ENCODE peak calls at places on chromosomes 4 and X, in five cellular contexts. L is stimulated activated CD4-positive, alpha-beta T cell treated with anti-CD3 and anti-CD28 coated beads, TNF-alpha, amount 100 ng/mL, for 48 hours; P is activated CD4-positive, alpha-beta T cell treated with anti-CD3 and anti-CD28 coated beads, Interleukin-2, amount 10 ng/mL, durations not matched to agents 7 days and 5 days; T is AG09309; K is LHCN-M2. N is an unnamed sample.

GRCh38 chr4:44927361-44928061 is 201.2 kb upstream of the GNPDA2 start:
- DNase-seq in L (no peak), P (no peak), T (no peak), K (peak), N (no peak)

GRCh38 chrX:2901367-2902036 is 27.6 kb downstream of the ARSD start:
- DNase-seq in L (no peak), P (no peak), T (no peak), K (no peak), N (no peak)

GRCh38 chr4:56247646-56248045 is 139.6 kb downstream of the AASDH start:
- DNase-seq in L (no peak), P (no peak), T (no peak), K (no peak), N (no peak)

GRCh38 chr4:10077492-10078335 is 38.9 kb downstream of the WDR1 start:
- DNase-seq in L (no peak), P (no peak), T (no peak), K (no peak), N (no peak)

GRCh38 chr4:6568689-6569332 is 6.2 kb upstream of the MAN2B2 start:
- DNase-seq in L (no peak), P (no peak), T (no peak), K (peak), N (no peak)

GRCh38 chrX:17098516-17099247 is 152.2 kb downstream of the REPS2 start:
- DNase-seq in L (no peak), P (no peak), T (no peak), K (no peak), N (no peak)

GRCh38 chr4:113505057-113505456 is 256.5 kb downstream of the CAMK2D start:
- DNase-seq in L (no peak), P (no peak), T (no peak), K (no peak), N (no peak)

GRCh38 chr4:152972821-152973613 is 36.9 kb downstream of the FHDC1 start:
- DNase-seq in L (no peak), P (no peak), T (peak), K (peak), N (no peak)

GRCh38 chr4:43132010-43132582 is 239.6 kb downstream of the GRXCR1 start:
- DNase-seq in L (no peak), P (peak), T (no peak), K (peak), N (peak)

GRCh38 chrX:20067709-20068315 is 48.9 kb downstream of the MAP7D2 start:
- DNase-seq in L (no peak), P (no peak), T (peak), K (peak), N (peak)

GRCh38 chr4:40699648-40700047 is 50.1 kb upstream of the NSUN7 start:
- DNase-seq in L (no peak), P (no peak), T (peak), K (peak), N (no peak)

GRCh38 chrX:102517331-102517730 is 792 bp upstream of the TMSB15A start:
- DNase-seq in L (no peak), P (no peak), T (no peak), K (peak), N (no peak)

GRCh38 chr4:109547394-109547793 is 12.7 kb upstream of the MCUB start:
- DNase-seq in L (no peak), P (no peak), T (no peak), K (peak), N (no peak)

GRCh38 chrX:136608295-136608933 is 39.5 kb upstream of the CD40LG start:
- DNase-seq in L (no peak), P (peak), T (no peak), K (no peak), N (peak)

GRCh38 chr4:184315675-184316359 is 98.1 kb upstream of the ENPP6 start:
- DNase-seq in L (no peak), P (no peak), T (no peak), K (no peak), N (no peak)

GRCh38 chrX:37813570-37813969 is 33.7 kb downstream of the CYBB start:
- DNase-seq in L (no peak), P (no peak), T (no peak), K (no peak), N (no peak)

GRCh38 chr4:73864365-73864764 is 4.8 kb upstream of the CXCL1 start:
- DNase-seq in L (no peak), P (no peak), T (no peak), K (no peak), N (peak)

GRCh38 chr4:142110136-142110535 is 473.8 kb downstream of the IL15 start:
- DNase-seq in L (no peak), P (no peak), T (no peak), K (no peak), N (no peak)

GRCh38 chr4:142648378-142648777 is 197.7 kb downstream of the INPP4B start:
- DNase-seq in L (no peak), P (no peak), T (no peak), K (no peak), N (no peak)

GRCh38 chrX:55312655-55313054 is 47.9 kb upstream of the PAGE3 start:
- DNase-seq in L (no peak), P (no peak), T (no peak), K (no peak), N (no peak)

GRCh38 chr4:158161561-158162354 is 11.1 kb downstream of the GASK1B start:
- DNase-seq in L (no peak), P (no peak), T (no peak), K (peak), N (no peak)

GRCh38 chr4:74632634-74633033 is 161.7 kb downstream of the BTC start:
- DNase-seq in L (peak), P (peak), T (peak), K (peak), N (peak)

GRCh38 chrX:149456476-149457245 is 48.4 kb downstream of the IDS start:
- DNase-seq in L (no peak), P (no peak), T (no peak), K (no peak), N (no peak)

GRCh38 chrX:154805696-154806091 is 409 bp upstream of the MPP1 start:
- DNase-seq in L (no peak), P (no peak), T (no peak), K (no peak), N (no peak)

GRCh38 chrX:13090261-13091110 is 46.1 kb upstream of the FAM9C start:
- DNase-seq in L (no peak), P (peak), T (no peak), K (no peak), N (peak)

GRCh38 chrX:30830544-30830943 is 58.5 kb downstream of the TAB3 start:
- DNase-seq in L (no peak), P (no peak), T (no peak), K (peak), N (no peak)

N was measured in HL-60.